ENCODE peak calls at places on chromosomes 11 and 22, in ten cellular contexts. One of them, this sample, is unnamed.

GRCh38 chr11:12995211-12995610 is 13.9 kb upstream of the RASSF10 start:
- DNase-seq in cardiac septum: no peak
- DNase-seq in fibroblast of lung: peak; percentile 60
- DNase-seq in ELR: no peak
- DNase-seq in RCC 7860: no peak
- DNase-seq in HuH-7.5: no peak
- DNase-seq in H1: no peak
- DNase-seq in GM12865: no peak
- DNase-seq in posterior cingulate gyrus: no peak
- DNase-seq in effector memory CD4-positive, alpha-beta T cell: no peak
- DNase-seq in this sample: no peak

GRCh38 chr11:12066799-12067508 is 43.4 kb upstream of the MICAL2 start:
- DNase-seq in effector memory CD4-positive, alpha-beta T cell: no peak
- DNase-seq in HuH-7.5: no peak
- DNase-seq in H1: no peak
- DNase-seq in ELR: peak; percentile 39
- DNase-seq in cardiac septum: no peak
- DNase-seq in posterior cingulate gyrus: peak; percentile 71
- DNase-seq in GM12865: no peak
- DNase-seq in fibroblast of lung: peak; percentile 67
- DNase-seq in RCC 7860: peak; percentile 44
- DNase-seq in this sample: no peak

GRCh38 chr11:12813371-12814225 is 139.4 kb downstream of the TEAD1 start:
- DNase-seq in RCC 7860: peak; percentile 48
- DNase-seq in posterior cingulate gyrus: no peak
- DNase-seq in GM12865: no peak
- DNase-seq in cardiac septum: no peak
- DNase-seq in ELR: peak; percentile 74
- DNase-seq in effector memory CD4-positive, alpha-beta T cell: no peak
- DNase-seq in HuH-7.5: no peak
- DNase-seq in fibroblast of lung: peak; percentile 96
- DNase-seq in H1: no peak
- DNase-seq in this sample: no peak

GRCh38 chr22:47804281-47804680 is 1041.8 kb downstream of the TBC1D22A start:
- DNase-seq in ELR: no peak
- DNase-seq in cardiac septum: peak; percentile 15
- DNase-seq in RCC 7860: no peak
- DNase-seq in posterior cingulate gyrus: no peak
- DNase-seq in fibroblast of lung: no peak
- DNase-seq in GM12865: no peak
- DNase-seq in effector memory CD4-positive, alpha-beta T cell: no peak
- DNase-seq in HuH-7.5: no peak
- DNase-seq in H1: no peak
- DNase-seq in this sample: no peak

GRCh38 chr11:35390737-35391682 is 28.3 kb downstream of the SLC1A2 start:
- DNase-seq in H1: no peak
- DNase-seq in GM12865: peak; percentile 79
- DNase-seq in HuH-7.5: no peak
- DNase-seq in posterior cingulate gyrus: no peak
- DNase-seq in fibroblast of lung: peak; percentile 86
- DNase-seq in RCC 7860: peak; percentile 34
- DNase-seq in ELR: peak; percentile 89
- DNase-seq in effector memory CD4-positive, alpha-beta T cell: no peak
- DNase-seq in cardiac septum: no peak
- DNase-seq in this sample: no peak

GRCh38 chr11:116707250-116707649 is 65.5 kb downstream of the BUD13 start:
- DNase-seq in HuH-7.5: no peak
- DNase-seq in cardiac septum: no peak
- DNase-seq in effector memory CD4-positive, alpha-beta T cell: no peak
- DNase-seq in H1: no peak
- DNase-seq in fibroblast of lung: no peak
- DNase-seq in RCC 7860: no peak
- DNase-seq in posterior cingulate gyrus: no peak
- DNase-seq in ELR: no peak
- DNase-seq in GM12865: no peak
- DNase-seq in this sample: no peak

GRCh38 chr22:49212466-49212865 is 615.2 kb downstream of the BRD1 start:
- DNase-seq in fibroblast of lung: no peak
- DNase-seq in RCC 7860: no peak
- DNase-seq in cardiac septum: peak; percentile 39
- DNase-seq in ELR: no peak
- DNase-seq in H1: peak; percentile 7
- DNase-seq in posterior cingulate gyrus: no peak
- DNase-seq in HuH-7.5: no peak
- DNase-seq in effector memory CD4-positive, alpha-beta T cell: no peak
- DNase-seq in GM12865: no peak
- DNase-seq in this sample: no peak

GRCh38 chr22:44129614-44129976 is 51.1 kb upstream of the PARVG start:
- DNase-seq in H1: no peak
- DNase-seq in GM12865: no peak
- DNase-seq in fibroblast of lung: peak; percentile 29
- DNase-seq in posterior cingulate gyrus: peak; percentile 49
- DNase-seq in RCC 7860: no peak
- DNase-seq in HuH-7.5: no peak
- DNase-seq in effector memory CD4-positive, alpha-beta T cell: no peak
- DNase-seq in ELR: no peak
- DNase-seq in cardiac septum: no peak
- DNase-seq in this sample: no peak

GRCh38 chr22:31451709-31452571 is 37.7 kb downstream of the EIF4ENIF1 start:
- DNase-seq in H1: no peak
- DNase-seq in GM12865: peak; percentile 65
- DNase-seq in posterior cingulate gyrus: no peak
- DNase-seq in effector memory CD4-positive, alpha-beta T cell: no peak
- DNase-seq in ELR: peak; percentile 65
- DNase-seq in RCC 7860: no peak
- DNase-seq in HuH-7.5: peak; percentile 19
- DNase-seq in cardiac septum: no peak
- DNase-seq in fibroblast of lung: peak; percentile 56
- DNase-seq in this sample: no peak

GRCh38 chr22:19576460-19577421 is 52.5 kb upstream of the CLDN5 start:
- DNase-seq in H1: no peak
- DNase-seq in effector memory CD4-positive, alpha-beta T cell: no peak
- DNase-seq in HuH-7.5: no peak
- DNase-seq in RCC 7860: peak; percentile 80
- DNase-seq in GM12865: peak; percentile 38
- DNase-seq in fibroblast of lung: peak; percentile 15
- DNase-seq in ELR: peak; percentile 91
- DNase-seq in posterior cingulate gyrus: no peak
- DNase-seq in cardiac septum: no peak
- DNase-seq in this sample: no peak

GRCh38 chr11:3824714-3825472 is 15.9 kb downstream of the RHOG start:
- DNase-seq in H1: peak; percentile 96
- DNase-seq in ELR: peak; percentile 60
- DNase-seq in HuH-7.5: peak; percentile 79
- DNase-seq in RCC 7860: no peak
- DNase-seq in effector memory CD4-positive, alpha-beta T cell: peak; percentile 58
- DNase-seq in cardiac septum: no peak
- DNase-seq in GM12865: peak; percentile 85
- DNase-seq in posterior cingulate gyrus: peak; percentile 53
- DNase-seq in fibroblast of lung: no peak
- DNase-seq in this sample: no peak

GRCh38 chr11:68905421-68906360 is 2.0 kb downstream of the IGHMBP2 start:
- DNase-seq in cardiac septum: no peak
- DNase-seq in posterior cingulate gyrus: no peak
- DNase-seq in RCC 7860: no peak
- DNase-seq in HuH-7.5: no peak
- DNase-seq in GM12865: no peak
- DNase-seq in effector memory CD4-positive, alpha-beta T cell: no peak
- DNase-seq in H1: no peak
- DNase-seq in fibroblast of lung: no peak
- DNase-seq in ELR: no peak
- DNase-seq in this sample: no peak

GRCh38 chr22:28297504-28297903 is 378.4 kb upstream of the PITPNB start:
- DNase-seq in effector memory CD4-positive, alpha-beta T cell: no peak
- DNase-seq in ELR: no peak
- DNase-seq in HuH-7.5: no peak
- DNase-seq in posterior cingulate gyrus: peak; percentile 10
- DNase-seq in GM12865: peak; percentile 80
- DNase-seq in H1: no peak
- DNase-seq in fibroblast of lung: peak; percentile 2
- DNase-seq in cardiac septum: no peak
- DNase-seq in RCC 7860: no peak
- DNase-seq in this sample: no peak

GRCh38 chr11:45096636-45097035 is 49.8 kb upstream of the PRDM11 start:
- DNase-seq in RCC 7860: no peak
- DNase-seq in ELR: no peak
- DNase-seq in effector memory CD4-positive, alpha-beta T cell: no peak
- DNase-seq in posterior cingulate gyrus: peak; percentile 48
- DNase-seq in GM12865: no peak
- DNase-seq in fibroblast of lung: no peak
- DNase-seq in cardiac septum: no peak
- DNase-seq in HuH-7.5: no peak
- DNase-seq in H1: peak; percentile 22
- DNase-seq in this sample: no peak

GRCh38 chr22:43782448-43782847 is 29.7 kb downstream of the EFCAB6 start:
- DNase-seq in HuH-7.5: no peak
- DNase-seq in RCC 7860: no peak
- DNase-seq in fibroblast of lung: no peak
- DNase-seq in H1: no peak
- DNase-seq in ELR: no peak
- DNase-seq in posterior cingulate gyrus: no peak
- DNase-seq in GM12865: no peak
- DNase-seq in cardiac septum: no peak
- DNase-seq in effector memory CD4-positive, alpha-beta T cell: no peak
- DNase-seq in this sample: no peak

GRCh38 chr22:38415561-38416321 is 39.3 kb downstream of the KCNJ4 start:
- DNase-seq in effector memory CD4-positive, alpha-beta T cell: no peak
- DNase-seq in fibroblast of lung: no peak
- DNase-seq in ELR: no peak
- DNase-seq in RCC 7860: no peak
- DNase-seq in HuH-7.5: no peak
- DNase-seq in posterior cingulate gyrus: no peak
- DNase-seq in GM12865: no peak
- DNase-seq in cardiac septum: peak; percentile 81
- DNase-seq in H1: no peak
- DNase-seq in this sample: no peak

GRCh38 chr11:61507962-61508824 is at the start of gene LRRC10B:
- DNase-seq in H1: peak; percentile 89
- DNase-seq in posterior cingulate gyrus: no peak
- DNase-seq in GM12865: peak; percentile 9
- DNase-seq in RCC 7860: no peak
- DNase-seq in fibroblast of lung: no peak
- DNase-seq in HuH-7.5: peak; percentile 91
- DNase-seq in cardiac septum: no peak
- DNase-seq in ELR: no peak
- DNase-seq in effector memory CD4-positive, alpha-beta T cell: no peak
- DNase-seq in this sample: no peak